ENCODE peak calls at places on chromosomes 7 and 10, in nine cellular contexts. One of them, this sample, is unnamed.

GRCh38 chr7:152865461-152865860 is 105.9 kb downstream of the ACTR3B start:
- DNase-seq in neural progenitor cell: no peak
- DNase-seq in IMR-90: no peak
- DNase-seq in psoas muscle: no peak
- DNase-seq in CD8-positive, alpha-beta memory T cell: no peak
- DNase-seq in uterus: no peak
- DNase-seq in GM23248: no peak
- DNase-seq in H1: peak; percentile 39
- DNase-seq in aorta: no peak
- DNase-seq in this sample: no peak

GRCh38 chr10:116000151-116000550 is 272.9 kb downstream of the GFRA1 start:
- DNase-seq in neural progenitor cell: no peak
- DNase-seq in IMR-90: no peak
- DNase-seq in psoas muscle: no peak
- DNase-seq in CD8-positive, alpha-beta memory T cell: no peak
- DNase-seq in uterus: no peak
- DNase-seq in GM23248: no peak
- DNase-seq in H1: no peak
- DNase-seq in aorta: no peak
- DNase-seq in this sample: no peak

GRCh38 chr10:109126016-109126415 is 797.3 kb downstream of the XPNPEP1 start:
- DNase-seq in neural progenitor cell: peak; percentile 6
- DNase-seq in IMR-90: no peak
- DNase-seq in psoas muscle: no peak
- DNase-seq in CD8-positive, alpha-beta memory T cell: no peak
- DNase-seq in uterus: no peak
- DNase-seq in GM23248: peak; percentile 17
- DNase-seq in H1: no peak
- DNase-seq in aorta: no peak
- DNase-seq in this sample: no peak

GRCh38 chr10:34346516-34347150 is 468.5 kb downstream of the PARD3 start:
- DNase-seq in neural progenitor cell: no peak
- DNase-seq in IMR-90: peak; percentile 80
- DNase-seq in psoas muscle: no peak
- DNase-seq in CD8-positive, alpha-beta memory T cell: no peak
- DNase-seq in uterus: no peak
- DNase-seq in GM23248: peak; percentile 19
- DNase-seq in H1: no peak
- DNase-seq in aorta: no peak
- DNase-seq in this sample: no peak

GRCh38 chr10:103648951-103649532 is 155.5 kb downstream of the NEURL1 start:
- DNase-seq in neural progenitor cell: no peak
- DNase-seq in IMR-90: peak; percentile 16
- DNase-seq in psoas muscle: peak; percentile 87
- DNase-seq in CD8-positive, alpha-beta memory T cell: no peak
- DNase-seq in uterus: peak; percentile 64
- DNase-seq in GM23248: peak; percentile 81
- DNase-seq in H1: no peak
- DNase-seq in aorta: peak; percentile 67
- DNase-seq in this sample: peak; percentile 97

GRCh38 chr7:158161194-158161593 is 426.4 kb downstream of the PTPRN2 start:
- DNase-seq in neural progenitor cell: no peak
- DNase-seq in IMR-90: no peak
- DNase-seq in psoas muscle: no peak
- DNase-seq in CD8-positive, alpha-beta memory T cell: no peak
- DNase-seq in uterus: no peak
- DNase-seq in GM23248: no peak
- DNase-seq in H1: no peak
- DNase-seq in aorta: no peak
- DNase-seq in this sample: no peak

GRCh38 chr7:138208010-138208634 is 131.9 kb downstream of the AKR1D1 start:
- DNase-seq in neural progenitor cell: peak; percentile 77
- DNase-seq in IMR-90: no peak
- DNase-seq in psoas muscle: no peak
- DNase-seq in CD8-positive, alpha-beta memory T cell: no peak
- DNase-seq in uterus: no peak
- DNase-seq in GM23248: no peak
- DNase-seq in H1: peak; percentile 50
- DNase-seq in aorta: no peak
- DNase-seq in this sample: no peak

GRCh38 chr10:103463456-103463855 is 4.8 kb upstream of the CALHM1 start:
- DNase-seq in neural progenitor cell: no peak
- DNase-seq in IMR-90: no peak
- DNase-seq in psoas muscle: no peak
- DNase-seq in CD8-positive, alpha-beta memory T cell: no peak
- DNase-seq in uterus: no peak
- DNase-seq in GM23248: peak; percentile 44
- DNase-seq in H1: no peak
- DNase-seq in aorta: no peak
- DNase-seq in this sample: no peak

GRCh38 chr10:533186-533585 is 156.3 kb downstream of the DIP2C start:
- DNase-seq in neural progenitor cell: no peak
- DNase-seq in IMR-90: no peak
- DNase-seq in psoas muscle: no peak
- DNase-seq in CD8-positive, alpha-beta memory T cell: no peak
- DNase-seq in uterus: no peak
- DNase-seq in GM23248: no peak
- DNase-seq in H1: no peak
- DNase-seq in aorta: no peak
- DNase-seq in this sample: no peak
- H3K27me3 ChIP-seq in neural progenitor cell: no peaks in the 10 kb centered on the region
- H3K27me3 ChIP-seq in IMR-90: no peaks in the 10 kb centered on the region
- H3K27me3 ChIP-seq in psoas muscle: no peaks in the 10 kb centered on the region
- H3K27me3 ChIP-seq in CD8-positive, alpha-beta memory T cell: no peaks in the 10 kb centered on the region
- H3K27me3 ChIP-seq in uterus: no peaks in the 10 kb centered on the region
- H3K27me3 ChIP-seq in GM23248: no peaks in the 10 kb centered on the region
- H3K27me3 ChIP-seq in H1: no peaks in the 10 kb centered on the region
- H3K27me3 ChIP-seq in aorta: no peaks in the 10 kb centered on the region
- H3K27me3 ChIP-seq in this sample: no peaks in the 10 kb centered on the region

DNA sequence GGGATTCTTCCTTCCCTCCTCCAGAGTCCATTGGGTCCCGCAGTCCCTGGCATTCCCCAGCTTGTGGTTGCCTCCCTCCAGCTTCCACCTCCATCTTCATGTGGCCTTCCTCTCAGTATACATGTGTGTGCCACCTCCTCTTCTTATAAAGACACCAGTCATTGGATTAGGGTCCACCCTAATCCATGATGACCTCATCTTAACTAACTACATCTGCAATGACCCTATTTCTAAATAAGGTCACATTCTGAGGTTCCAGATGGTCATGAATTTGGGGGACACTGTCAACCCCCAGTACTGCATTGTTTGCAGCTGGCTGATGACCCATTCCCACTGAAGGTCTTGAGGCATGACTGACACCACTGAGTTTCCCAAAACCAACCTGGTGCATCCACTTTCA is 99.0 kb downstream of the PTPRE start:
- DNase-seq in neural progenitor cell: no peak
- DNase-seq in IMR-90: no peak
- DNase-seq in psoas muscle: no peak
- DNase-seq in CD8-positive, alpha-beta memory T cell: no peak
- DNase-seq in uterus: no peak
- DNase-seq in GM23248: no peak
- DNase-seq in H1: no peak
- DNase-seq in aorta: no peak
- DNase-seq in this sample: no peak
- H3K36me3 ChIP-seq in neural progenitor cell: no peaks in the 10 kb centered on the region
- H3K36me3 ChIP-seq in IMR-90: no peaks in the 10 kb centered on the region
- H3K36me3 ChIP-seq in psoas muscle: no peaks in the 10 kb centered on the region
- H3K36me3 ChIP-seq in CD8-positive, alpha-beta memory T cell: no peaks in the 10 kb centered on the region
- H3K36me3 ChIP-seq in uterus: no peaks in the 10 kb centered on the region
- H3K36me3 ChIP-seq in GM23248: no peaks in the 10 kb centered on the region
- H3K36me3 ChIP-seq in H1: no peaks in the 10 kb centered on the region
- H3K36me3 ChIP-seq in aorta: no peaks in the 10 kb centered on the region
- H3K36me3 ChIP-seq in this sample: no peaks in the 10 kb centered on the region

GRCh38 chr7:95440394-95441038 is 5.7 kb upstream of the PON2 start:
- DNase-seq in neural progenitor cell: no peak
- DNase-seq in IMR-90: no peak
- DNase-seq in psoas muscle: no peak
- DNase-seq in CD8-positive, alpha-beta memory T cell: no peak
- DNase-seq in uterus: no peak
- DNase-seq in GM23248: no peak
- DNase-seq in H1: no peak
- DNase-seq in aorta: no peak
- DNase-seq in this sample: no peak

GRCh38 chr7:95444796-95445195 is 10.0 kb upstream of the PON2 start:
- DNase-seq in neural progenitor cell: no peak
- DNase-seq in IMR-90: no peak
- DNase-seq in psoas muscle: no peak
- DNase-seq in CD8-positive, alpha-beta memory T cell: no peak
- DNase-seq in uterus: no peak
- DNase-seq in GM23248: no peak
- DNase-seq in H1: no peak
- DNase-seq in aorta: no peak
- DNase-seq in this sample: no peak

GRCh38 chr7:95446618-95447017 is 11.8 kb upstream of the PON2 start:
- DNase-seq in neural progenitor cell: no peak
- DNase-seq in IMR-90: no peak
- DNase-seq in psoas muscle: no peak
- DNase-seq in CD8-positive, alpha-beta memory T cell: no peak
- DNase-seq in uterus: no peak
- DNase-seq in GM23248: no peak
- DNase-seq in H1: no peak
- DNase-seq in aorta: no peak
- DNase-seq in this sample: no peak

GRCh38 chr7:95436407-95436806 is 1.6 kb upstream of the PON2 start:
- DNase-seq in neural progenitor cell: no peak
- DNase-seq in IMR-90: no peak
- DNase-seq in psoas muscle: no peak
- DNase-seq in CD8-positive, alpha-beta memory T cell: no peak
- DNase-seq in uterus: no peak
- DNase-seq in GM23248: no peak
- DNase-seq in H1: no peak
- DNase-seq in aorta: no peak
- DNase-seq in this sample: no peak

DNA sequence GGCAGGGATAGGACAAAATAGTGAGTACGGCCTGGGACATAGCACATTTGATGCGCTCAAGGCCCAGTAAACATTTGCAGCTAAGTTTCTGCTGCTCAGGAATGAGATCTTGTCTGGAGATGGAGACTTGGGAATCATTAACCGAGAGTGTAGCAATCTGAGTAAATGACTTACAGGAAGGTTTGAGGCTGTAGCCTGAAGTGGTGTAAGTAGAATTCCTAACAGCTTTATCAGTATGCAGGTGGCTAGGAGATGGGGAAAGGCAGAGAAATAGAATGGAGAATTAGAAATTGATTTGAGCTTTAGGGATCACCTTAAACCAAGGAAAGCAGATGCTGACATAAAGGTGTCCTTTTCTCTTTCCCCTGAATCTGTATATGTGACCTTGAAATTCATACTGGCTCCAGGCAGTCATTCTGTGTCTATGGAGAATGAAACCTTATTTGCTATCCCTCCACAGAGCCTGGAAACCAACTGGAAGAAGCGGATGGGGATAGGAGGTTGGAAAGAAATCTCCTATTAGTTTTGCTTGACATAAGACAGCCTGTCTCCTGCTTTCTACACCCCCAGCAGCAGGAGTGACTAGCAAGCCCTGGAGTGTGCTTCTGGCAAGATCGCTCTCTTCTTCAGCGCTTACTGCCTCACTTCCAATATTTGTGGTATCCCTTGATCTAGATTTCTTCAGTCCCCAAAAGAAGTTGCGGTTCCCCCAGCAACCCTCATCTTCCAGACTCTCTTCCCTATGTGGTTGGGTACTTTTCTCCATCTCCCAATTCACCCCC is 6.4 kb upstream of the PON2 start:
- DNase-seq in neural progenitor cell: no peak
- DNase-seq in IMR-90: no peak
- DNase-seq in psoas muscle: no peak
- DNase-seq in CD8-positive, alpha-beta memory T cell: no peak
- DNase-seq in uterus: no peak
- DNase-seq in GM23248: no peak
- DNase-seq in H1: no peak
- DNase-seq in aorta: no peak
- DNase-seq in this sample: no peak
- H3K4me3 ChIP-seq in neural progenitor cell: no peak overlapping the region
- H3K4me3 ChIP-seq in IMR-90: no peak overlapping the region
- H3K4me3 ChIP-seq in psoas muscle: no peak overlapping the region
- H3K4me3 ChIP-seq in CD8-positive, alpha-beta memory T cell: no peak overlapping the region
- H3K4me3 ChIP-seq in uterus: no peak overlapping the region
- H3K4me3 ChIP-seq in GM23248: no peak overlapping the region
- H3K4me3 ChIP-seq in H1: no peak overlapping the region
- H3K4me3 ChIP-seq in aorta: no peak overlapping the region
- H3K4me3 ChIP-seq in this sample: no peak overlapping the region

GRCh38 chr7:140211698-140212097 is 34.9 kb upstream of the KDM7A start:
- DNase-seq in neural progenitor cell: no peak
- DNase-seq in IMR-90: no peak
- DNase-seq in psoas muscle: no peak
- DNase-seq in CD8-positive, alpha-beta memory T cell: no peak
- DNase-seq in uterus: no peak
- DNase-seq in GM23248: no peak
- DNase-seq in H1: no peak
- DNase-seq in aorta: no peak
- DNase-seq in this sample: no peak

GRCh38 chr7:140212100-140212881 is 35.5 kb upstream of the KDM7A start:
- DNase-seq in neural progenitor cell: no peak
- DNase-seq in IMR-90: peak; percentile 32
- DNase-seq in psoas muscle: no peak
- DNase-seq in CD8-positive, alpha-beta memory T cell: no peak
- DNase-seq in uterus: no peak
- DNase-seq in GM23248: peak; percentile 65
- DNase-seq in H1: no peak
- DNase-seq in aorta: no peak
- DNase-seq in this sample: peak; percentile 23

GRCh38 chr7:140215281-140215680 is 38.5 kb upstream of the KDM7A start:
- DNase-seq in neural progenitor cell: no peak
- DNase-seq in IMR-90: no peak
- DNase-seq in psoas muscle: no peak
- DNase-seq in CD8-positive, alpha-beta memory T cell: no peak
- DNase-seq in uterus: no peak
- DNase-seq in GM23248: no peak
- DNase-seq in H1: no peak
- DNase-seq in aorta: no peak
- DNase-seq in this sample: no peak

GRCh38 chr7:140214075-140214684 is 37.4 kb upstream of the KDM7A start:
- DNase-seq in neural progenitor cell: no peak
- DNase-seq in IMR-90: peak; percentile 7
- DNase-seq in psoas muscle: peak; percentile 29
- DNase-seq in CD8-positive, alpha-beta memory T cell: no peak
- DNase-seq in uterus: peak; percentile 39
- DNase-seq in GM23248: peak; percentile 75
- DNase-seq in H1: no peak
- DNase-seq in aorta: peak; percentile 66
- DNase-seq in this sample: no peak

GRCh38 chr7:140213684-140214074 is 36.9 kb upstream of the KDM7A start:
- DNase-seq in neural progenitor cell: no peak
- DNase-seq in IMR-90: no peak
- DNase-seq in psoas muscle: no peak
- DNase-seq in CD8-positive, alpha-beta memory T cell: no peak
- DNase-seq in uterus: no peak
- DNase-seq in GM23248: peak; percentile 35
- DNase-seq in H1: no peak
- DNase-seq in aorta: no peak
- DNase-seq in this sample: no peak
- H3K27me3 ChIP-seq in neural progenitor cell: no peaks in the 10 kb centered on the region
- H3K27me3 ChIP-seq in IMR-90: peaks cover 21% of the 10 kb centered on the region
- H3K27me3 ChIP-seq in psoas muscle: peaks cover 3% of the 10 kb centered on the region
- H3K27me3 ChIP-seq in CD8-positive, alpha-beta memory T cell: no peaks in the 10 kb centered on the region
- H3K27me3 ChIP-seq in uterus: no peaks in the 10 kb centered on the region
- H3K27me3 ChIP-seq in GM23248: no peaks in the 10 kb centered on the region
- H3K27me3 ChIP-seq in H1: no peaks in the 10 kb centered on the region
- H3K27me3 ChIP-seq in aorta: no peaks in the 10 kb centered on the region
- H3K27me3 ChIP-seq in this sample: no peaks in the 10 kb centered on the region